ENCODE peak calls at places on chromosome 14, in four cellular contexts. R is fibroblast of the aortic adventitia; C is activated CD8-positive, alpha-beta memory T cell treated with anti-CD3 and anti-CD28 coated beads for 1 hour; N is effector memory CD8-positive, alpha-beta T cell. E is an unnamed sample.

GRCh38 chr14:23093993-23094665 is 807 bp downstream of the ACIN1 start:
- DNase-seq in R (no peak), C (no peak), N (no peak), E (no peak)

GRCh38 chr14:77920312-77920711 is 120.4 kb downstream of the ADCK1 start:
- DNase-seq in R (no peak), C (no peak), N (no peak), E (no peak)

GRCh38 chr14:75046899-75047298 is 4.4 kb downstream of the MLH3 start:
- DNase-seq in R (peak; percentile 44), C (no peak), N (no peak), E (no peak)

GRCh38 chr14:50675597-50675996 is 7.5 kb upstream of the SAV1 start:
- DNase-seq in R (peak; percentile 34), C (no peak), N (no peak), E (no peak)

GRCh38 chr14:96484391-96484790 is 17.8 kb upstream of the PAPOLA start:
- DNase-seq in R (no peak), C (no peak), N (no peak), E (no peak)

GRCh38 chr14:78725086-78725485 is 554.9 kb downstream of the NRXN3 start:
- DNase-seq in R (no peak), C (no peak), N (no peak), E (no peak)

GRCh38 chr14:88189040-88189839 is 133.8 kb downstream of the KCNK10 start:
- DNase-seq in R (peak; percentile 94), C (no peak), N (peak; percentile 51), E (peak; percentile 29)

GRCh38 chr14:45070215-45070614 is 13.7 kb upstream of the PRPF39 start:
- DNase-seq in R (no peak), C (no peak), N (no peak), E (no peak)

GRCh38 chr14:72576258-72576657 is 317.6 kb downstream of the DPF3 start:
- DNase-seq in R (peak; percentile 52), C (no peak), N (no peak), E (no peak)

GRCh38 chr14:100108042-100108825 is 43.0 kb downstream of the EVL start:
- DNase-seq in R (peak; percentile 73), C (peak; percentile 79), N (peak; percentile 89), E (peak; percentile 87)

GRCh38 chr14:42671636-42672035 is 1065.0 kb downstream of the LRFN5 start:
- DNase-seq in R (no peak), C (no peak), N (no peak), E (no peak)

GRCh38 chr14:51653855-51654548 is 2.3 kb downstream of the FRMD6 start:
- DNase-seq in R (peak; percentile 51), C (no peak), N (no peak), E (no peak)

GRCh38 chr14:50510157-50510556 is 22.2 kb downstream of the MAP4K5 start:
- DNase-seq in R (no peak), C (no peak), N (no peak), E (no peak)

GRCh38 chr14:92412912-92413311 is 89.9 kb downstream of the SLC24A4 start:
- DNase-seq in R (no peak), C (no peak), N (no peak), E (no peak)

GRCh38 chr14:55684956-55685584 is 105.1 kb downstream of the KTN1 start:
- DNase-seq in R (no peak), C (no peak), N (no peak), E (no peak)